ENCODE peak calls at places on chromosomes 3 and 15, in four cellular contexts. O is tibial nerve, T is Calu3, U is K562. H is an unnamed sample.
A peak's percentile ranks its signal among the peaks of the same experiment; 100 is the strongest.

GRCh38 chr3:181906338-181906737 is 194.6 kb downstream of the SOX2 start:
- DNase-seq in O (no peak), T (no peak), U (no peak), H (no peak)

GRCh38 chr15:40807888-40808194 is 568 bp upstream of the DNAJC17 start:
- DNase-seq in O (no peak), T (no peak), U (no peak), H (no peak)

GRCh38 chr15:41557673-41558399 is 1.2 kb upstream of the TYRO3 start:
- DNase-seq in O (peak; percentile 34), T (peak; percentile 54), U (peak; percentile 79), H (peak; percentile 74)

GRCh38 chr3:5891721-5892120 is 704.2 kb downstream of the EDEM1 start:
- DNase-seq in O (no peak), T (no peak), U (no peak), H (no peak)

GRCh38 chr3:120622870-120623718 is 27.0 kb downstream of the NDUFB4 start:
- DNase-seq in O (no peak), T (peak; percentile 27), U (peak; percentile 25), H (no peak)

GRCh38 chr3:37765591-37766219 is 96.0 kb upstream of the CTDSPL start:
- DNase-seq in O (peak; percentile 56), T (no peak), U (peak; percentile 37), H (no peak)

GRCh38 chr3:126013742-126014141 is 44.8 kb downstream of the ROPN1B start:
- DNase-seq in O (no peak), T (no peak), U (no peak), H (no peak)

GRCh38 chr15:34241376-34242350 is 16.8 kb downstream of the EMC4 start:
- DNase-seq in O (peak; percentile 32), T (no peak), U (peak; percentile 43), H (peak; percentile 32)

GRCh38 chr3:182740710-182741109 is 52.6 kb upstream of the ATP11B start:
- DNase-seq in O (no peak), T (peak; percentile 83), U (no peak), H (no peak)

GRCh38 chr3:112741956-112742355 is 101.0 kb upstream of the CCDC80 start:
- DNase-seq in O (no peak), T (no peak), U (no peak), H (no peak)

GRCh38 chr3:18343809-18344208 is 81.3 kb downstream of the SATB1 start:
- DNase-seq in O (no peak), T (no peak), U (no peak), H (no peak)

GRCh38 chr3:119149484-119149883 is 3.5 kb downstream of the TEX55 start:
- DNase-seq in O (no peak), T (no peak), U (no peak), H (no peak)

GRCh38 chr3:50674349-50675178 is at the start of gene DOCK3:
- DNase-seq in O (no peak), T (peak; percentile 57), U (peak; percentile 67), H (peak; percentile 61)

GRCh38 chr3:72821170-72821781 is 27.0 kb downstream of the SHQ1 start:
- DNase-seq in O (no peak), T (peak; percentile 8), U (no peak), H (no peak)

GRCh38 chr3:72820405-72820804 is 27.8 kb downstream of the SHQ1 start:
- DNase-seq in O (peak; percentile 31), T (no peak), U (no peak), H (no peak)

GRCh38 chr3:72818915-72819314 is 29.3 kb downstream of the SHQ1 start:
- DNase-seq in O (no peak), T (no peak), U (no peak), H (no peak)

GRCh38 chr3:72816843-72817485 is 31.3 kb downstream of the SHQ1 start:
- DNase-seq in O (no peak), T (no peak), U (no peak), H (no peak)

GRCh38 chr3:72818092-72818721 is 30.0 kb downstream of the SHQ1 start:
- DNase-seq in O (peak; percentile 51), T (peak; percentile 15), U (no peak), H (peak; percentile 27)
- TF ChIP-seq CTCF in O (peak; percentile 43), T (peak; percentile 23), U (peak; percentile 60), H (peak; percentile 47)

GRCh38 chr3:48439820-48440589 is at the start of the genes CCDC51 and TMA7:
- DNase-seq in O (peak; percentile 98), T (peak; percentile 97), U (peak; percentile 93), H (peak; percentile 95)
- TF ChIP-seq CTCF in O (no peak), T (no peak), U (no peak), H (no peak)

DNA sequence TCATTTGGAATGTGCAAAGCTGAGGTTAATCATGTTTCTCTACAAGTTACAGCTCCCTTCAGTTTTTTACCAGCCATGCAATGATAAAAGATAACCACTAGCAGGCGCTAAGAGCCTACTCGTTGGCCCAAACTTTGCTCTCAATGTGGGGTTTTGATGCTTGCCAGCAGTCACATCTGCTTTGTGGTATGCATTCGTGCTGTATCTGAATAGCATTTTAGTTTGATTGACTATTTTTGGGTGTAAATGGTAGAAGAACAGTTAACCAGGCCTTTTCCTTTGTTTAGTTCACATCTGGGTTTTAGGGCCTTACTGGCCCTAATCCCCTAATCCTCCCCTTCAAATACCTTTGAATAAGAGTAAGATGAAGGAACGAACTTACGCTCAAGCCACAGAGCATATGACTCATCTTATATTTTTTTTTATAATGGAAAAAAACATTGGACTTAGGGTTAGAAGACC is 4.4 kb upstream of the CLDN11 start:
- DNase-seq in O (peak; percentile 28), T (peak; percentile 55), U (peak; percentile 63), H (peak; percentile 32)
- TF ChIP-seq CTCF in O (peak; percentile 88), T (peak; percentile 97), U (peak; percentile 93), H (peak; percentile 87)

DNA sequence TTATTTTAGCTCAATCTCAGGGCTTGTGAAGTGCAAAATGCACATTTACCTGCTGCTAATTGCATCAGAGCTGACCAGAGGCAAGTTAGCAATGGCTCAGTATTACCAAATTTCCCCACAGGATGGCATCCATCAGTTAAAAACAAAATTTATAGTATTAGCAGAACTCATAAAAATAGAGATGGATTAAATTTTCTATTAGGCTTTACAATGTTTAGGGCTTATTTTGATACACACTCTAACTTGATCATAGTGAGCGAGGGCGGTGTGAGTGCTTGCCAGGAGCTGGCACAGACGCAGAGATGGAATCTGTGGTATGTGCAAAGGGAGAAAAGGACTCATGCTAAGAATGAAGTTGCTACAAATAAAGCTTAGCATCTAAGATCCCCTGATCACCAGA is 241.0 kb downstream of the NSUN3 start:
- DNase-seq in O (peak; percentile 8), T (no peak), U (no peak), H (no peak)
- TF ChIP-seq CTCF in O (no peak), T (peak; percentile 16), U (no peak), H (no peak)